ENCODE peak calls at places on chromosomes 12 and 14, in eight cellular contexts. P is HTR-8/SVneo; G is iris pigment epithelial cell; Z is H9; T is stimulated activated CD4-positive, alpha-beta T cell treated with anti-CD3 and anti-CD28 coated beads, Interleukin-12 subunit alpha, Interleukin-12 subunit beta, amount 100 ng/mL, for 48 hours; N is foreskin fibroblast; O is activated T-helper 1 cell treated with Interleukin-2 at 50 U/mL for 16 hours; S is effector CD4-positive, alpha-beta T cell. X is an unnamed sample.

GRCh38 chr12:51913071-51914033 is 6.0 kb downstream of the ACVRL1 start:
- DNase-seq in O (no peak), S (no peak), G (no peak), N (no peak), P (no peak), Z (peak), T (no peak), X (peak)

GRCh38 chr12:62726471-62726980 is 208.4 kb downstream of the PPM1H start:
- DNase-seq in S (no peak), P (no peak), O (no peak), G (peak), N (no peak), T (no peak), Z (no peak), X (no peak)

GRCh38 chr12:31491395-31491794 is 99.5 kb downstream of the DENND5B start:
- DNase-seq in P (no peak), S (no peak), O (no peak), T (no peak), Z (no peak), G (no peak), N (no peak), X (no peak)

GRCh38 chr12:45336331-45336730 is 120.4 kb downstream of the ANO6 start:
- DNase-seq in T (no peak), G (peak), O (no peak), S (no peak), N (peak), P (no peak), Z (no peak), X (no peak)

GRCh38 chr12:54558759-54559158 is 9.4 kb downstream of the PDE1B start:
- DNase-seq in S (no peak), Z (no peak), T (no peak), N (no peak), O (no peak), G (no peak), P (no peak), X (no peak)

GRCh38 chr12:50690923-50691322 is 73.0 kb upstream of the ATF1 start:
- DNase-seq in G (peak), O (no peak), N (no peak), Z (no peak), P (no peak), S (no peak), T (no peak), X (no peak)

GRCh38 chr12:66647034-66647691 is 31.7 kb downstream of the GRIP1 start:
- DNase-seq in G (peak), P (peak), T (no peak), Z (no peak), S (no peak), O (no peak), N (peak), X (no peak)

GRCh38 chr14:105467249-105467941 is 7.2 kb upstream of the CRIP2 start:
- DNase-seq in Z (no peak), P (no peak), G (no peak), T (no peak), N (no peak), O (no peak), S (no peak), X (no peak)

GRCh38 chr12:57111046-57111698 is at the start of gene STAT6:
- DNase-seq in Z (peak), S (peak), G (peak), T (peak), P (peak), N (peak), O (peak), X (peak)

GRCh38 chr12:113239288-113239771 is 18.1 kb downstream of the TPCN1 start:
- DNase-seq in N (no peak), T (no peak), S (no peak), P (no peak), Z (no peak), O (no peak), G (no peak), X (no peak)

GRCh38 chr14:72332054-72332453 is 399.8 kb downstream of the RGS6 start:
- DNase-seq in O (no peak), P (no peak), Z (no peak), G (no peak), S (no peak), T (no peak), N (no peak), X (no peak)

GRCh38 chr12:53937099-53937498 is 1.5 kb upstream of the HOXC13 start:
- DNase-seq in T (no peak), P (no peak), G (no peak), O (no peak), Z (no peak), S (no peak), N (no peak), X (no peak)

GRCh38 chr12:111056618-111057521 is 136.5 kb upstream of the MYL2 start:
- DNase-seq in G (no peak), N (no peak), O (peak), P (no peak), S (peak), Z (no peak), T (peak), X (no peak)

GRCh38 chr14:23347406-23348296 is 5.0 kb downstream of the SLC22A17 start:
- DNase-seq in Z (no peak), P (no peak), N (no peak), T (no peak), O (no peak), G (no peak), S (no peak), X (no peak)

GRCh38 chr12:1272132-1272531 is 281.1 kb downstream of the ERC1 start:
- DNase-seq in T (no peak), P (no peak), G (no peak), Z (no peak), S (no peak), N (no peak), O (no peak), X (no peak)

GRCh38 chr12:65121049-65121955 is at the start of gene WIF1:
- DNase-seq in S (no peak), O (no peak), N (peak), T (no peak), G (no peak), Z (peak), P (peak), X (peak)

GRCh38 chr12:12116677-12117076 is 45.9 kb downstream of the BCL2L14 start:
- DNase-seq in O (no peak), Z (no peak), T (no peak), P (no peak), G (no peak), N (no peak), S (no peak), X (no peak)

GRCh38 chr12:53980448-53981388 is 4.2 kb upstream of the HOXC10 start:
- DNase-seq in N (no peak), T (no peak), Z (no peak), O (no peak), P (no peak), G (no peak), S (no peak), X (no peak)

GRCh38 chr12:131128556-131128955 is 174.8 kb downstream of the ADGRD1 start:
- DNase-seq in Z (no peak), O (no peak), T (no peak), G (no peak), P (no peak), S (no peak), N (no peak), X (no peak)

X was measured in GM23338.